ENCODE peak calls at places on chromosomes 2 and 18, in eight cellular contexts. G, M, E, P, J, Q, T and B are unnamed samples.

GRCh38 chr2:28432362-28432761 is 39.7 kb downstream of the FOSL2 start:
- DNase-seq in G (no peak), M (no peak), E (no peak), P (no peak), J (no peak), Q (no peak), T (no peak), B (no peak)

GRCh38 chr2:34997779-34998178 is 1357.8 kb upstream of the CRIM1 start:
- DNase-seq in G (no peak), M (no peak), E (no peak), P (no peak), J (no peak), Q (no peak), T (no peak), B (no peak)

GRCh38 chr2:233728723-233729301 is at the start of gene UGT1A3:
- DNase-seq in G (no peak), M (no peak), E (no peak), P (no peak), J (no peak), Q (no peak), T (no peak), B (no peak)

GRCh38 chr2:39435254-39435653 is 1.8 kb downstream of the MAP4K3 start:
- DNase-seq in G (no peak), M (no peak), E (no peak), P (no peak), J (no peak), Q (no peak), T (no peak), B (no peak)

GRCh38 chr2:64653174-64654062 is at the start of gene SERTAD2:
- DNase-seq in G (peak), M (peak), E (peak), P (peak), J (peak), Q (peak), T (peak), B (peak)

GRCh38 chr18:2846241-2846637 is 567 bp upstream of the EMILIN2 start:
- DNase-seq in G (no peak), M (peak), E (peak), P (no peak), J (peak), Q (peak), T (peak), B (no peak)

GRCh38 chr2:125746321-125746983 is 909.5 kb upstream of the GYPC start:
- DNase-seq in G (no peak), M (no peak), E (no peak), P (no peak), J (no peak), Q (no peak), T (no peak), B (no peak)

GRCh38 chr2:191612496-191612895 is 65.4 kb upstream of the NABP1 start:
- DNase-seq in G (no peak), M (peak), E (no peak), P (no peak), J (peak), Q (peak), T (no peak), B (no peak)

GRCh38 chr2:3168230-3168891 is 209.3 kb downstream of the EIPR1 start:
- DNase-seq in G (no peak), M (peak), E (no peak), P (no peak), J (peak), Q (peak), T (no peak), B (no peak)

GRCh38 chr2:216215991-216216390 is 106.8 kb downstream of the XRCC5 start:
- DNase-seq in G (no peak), M (no peak), E (no peak), P (no peak), J (no peak), Q (peak), T (no peak), B (no peak)

GRCh38 chr2:111118455-111119003 is 2.2 kb upstream of the BCL2L11 start:
- DNase-seq in G (no peak), M (no peak), E (no peak), P (no peak), J (no peak), Q (no peak), T (peak), B (no peak)